ENCODE peak calls at places on chromosomes 6 and 20, in seven cellular contexts. Z, V, M, K, P, J and G are unnamed samples.

GRCh38 chr6:131807644-131808459 is at the start of gene ENPP1:
- DNase-seq in J (peak), M (peak), Z (peak), V (peak), K (no peak), P (peak), G (no peak)

GRCh38 chr20:61835301-61835700 is 230.4 kb downstream of the TAF4 start:
- DNase-seq in J (no peak), M (no peak), V (no peak), P (peak), Z (no peak), K (no peak), G (no peak)

GRCh38 chr6:22112490-22112889 is 184.3 kb downstream of the PRL start:
- DNase-seq in P (no peak), V (peak), J (no peak), Z (no peak), K (no peak), M (peak), G (no peak)

GRCh38 chr6:152635949-152636674 is 1.1 kb downstream of the SYNE1 start:
- DNase-seq in Z (no peak), K (no peak), M (peak), V (peak), P (peak), J (peak), G (no peak)

GRCh38 chr6:90497411-90497810 is 89.5 kb downstream of the MAP3K7 start:
- DNase-seq in J (no peak), M (no peak), Z (no peak), P (no peak), V (no peak), K (no peak), G (no peak)

GRCh38 chr6:90233994-90234393 is 62.6 kb downstream of the BACH2 start:
- DNase-seq in P (no peak), K (no peak), M (no peak), V (no peak), Z (peak), J (no peak), G (no peak)

GRCh38 chr6:93819189-93819588 is 399.8 kb upstream of the EPHA7 start:
- DNase-seq in P (no peak), M (peak), Z (no peak), V (peak), K (no peak), J (no peak), G (no peak)

GRCh38 chr20:51122931-51123658 is 100.2 kb upstream of the KCNG1 start:
- DNase-seq in M (no peak), V (no peak), P (no peak), K (no peak), J (no peak), Z (no peak), G (no peak)

GRCh38 chr6:52077961-52078613 is 9.3 kb downstream of the PKHD1 start:
- DNase-seq in K (no peak), Z (no peak), J (no peak), V (no peak), M (no peak), P (no peak), G (no peak)

GRCh38 chr6:67300430-67301040 is 1334.5 kb upstream of the ADGRB3 start:
- DNase-seq in M (no peak), J (no peak), K (no peak), Z (no peak), V (no peak), P (no peak), G (no peak)

GRCh38 chr20:10523438-10523837 is 88.3 kb downstream of the SLX4IP start:
- DNase-seq in K (no peak), V (no peak), M (no peak), P (no peak), Z (no peak), J (no peak), G (no peak)

GRCh38 chr6:111195656-111196055 is 108.4 kb downstream of the SLC16A10 start:
- DNase-seq in K (no peak), Z (no peak), M (no peak), V (no peak), J (no peak), P (no peak), G (no peak)

GRCh38 chr6:33976425-33977360 is 169.2 kb downstream of the GRM4 start:
- DNase-seq in V (no peak), J (no peak), P (no peak), Z (peak), M (no peak), K (no peak), G (no peak)

GRCh38 chr20:38017959-38018358 is 15.3 kb downstream of the TTI1 start:
- DNase-seq in Z (no peak), M (no peak), K (no peak), P (no peak), V (no peak), J (no peak), G (no peak)

GRCh38 chr6:30067460-30068139 is 602 bp downstream of the PPP1R11 start:
- DNase-seq in K (no peak), M (no peak), P (no peak), J (no peak), Z (no peak), V (no peak), G (no peak)

GRCh38 chr6:15980801-15981200 is 148.1 kb upstream of the MYLIP start:
- DNase-seq in P (no peak), Z (no peak), J (no peak), M (no peak), K (no peak), V (no peak), G (no peak)

GRCh38 chr20:21450572-21450971 is 53.2 kb upstream of the NKX2-4 start:
- DNase-seq in M (no peak), V (no peak), Z (no peak), K (no peak), P (no peak), J (no peak), G (no peak)

GRCh38 chr6:26269406-26270120 is 95.4 kb upstream of the BTN3A2 start:
- DNase-seq in Z (no peak), J (no peak), V (no peak), K (no peak), P (no peak), M (no peak), G (no peak)

GRCh38 chr6:92752114-92752513 is 667.2 kb downstream of the EPHA7 start:
- DNase-seq in Z (no peak), M (no peak), J (no peak), P (no peak), K (no peak), V (no peak), G (no peak)

GRCh38 chr6:11785953-11786579 is 7.5 kb upstream of the ADTRP start:
- DNase-seq in P (no peak), J (no peak), K (no peak), M (no peak), V (no peak), Z (peak), G (no peak)

GRCh38 chr20:63395723-63396122 is 34.6 kb upstream of the CHRNA4 start:
- DNase-seq in J (no peak), M (no peak), Z (no peak), K (no peak), P (no peak), V (no peak), G (no peak)

GRCh38 chr20:46558511-46558959 is 8.1 kb upstream of the OCSTAMP start:
- DNase-seq in Z (no peak), K (no peak), P (peak), M (peak), V (peak), J (no peak), G (peak)

GRCh38 chr6:3013486-3013885 is 13.8 kb downstream of the NQO2 start:
- DNase-seq in P (peak), Z (no peak), V (no peak), M (peak), J (no peak), K (no peak), G (no peak)

GRCh38 chr20:2880650-2881049 is 7.4 kb downstream of the PTPRA start:
- DNase-seq in K (no peak), M (no peak), V (no peak), J (no peak), Z (no peak), P (no peak), G (no peak)

GRCh38 chr20:8150591-8150990 is 18.5 kb downstream of the PLCB1 start:
- DNase-seq in V (peak), P (no peak), Z (no peak), K (no peak), J (no peak), M (peak), G (no peak)

GRCh38 chr20:17644451-17644850 is 37.6 kb downstream of the RRBP1 start:
- DNase-seq in V (no peak), K (no peak), M (no peak), Z (peak), P (peak), J (no peak), G (no peak)

GRCh38 chr6:51137777-51138176 is 319.1 kb downstream of the TFAP2B start:
- DNase-seq in P (no peak), J (no peak), M (no peak), K (no peak), V (no peak), Z (no peak), G (no peak)

GRCh38 chr6:138837246-138837645 is 41.4 kb downstream of the ECT2L start:
- DNase-seq in V (no peak), M (no peak), Z (no peak), J (no peak), K (no peak), P (no peak), G (no peak)

GRCh38 chr6:33430334-33430733 is 10.5 kb downstream of the SYNGAP1 start:
- DNase-seq in P (peak), Z (peak), K (no peak), J (no peak), M (no peak), V (no peak), G (no peak)

GRCh38 chr6:144008501-144009245 is 614 bp upstream of the PLAGL1 start:
- DNase-seq in V (no peak), P (no peak), K (no peak), Z (no peak), J (no peak), M (no peak), G (no peak)

GRCh38 chr6:144012534-144012933 is 4.5 kb upstream of the PLAGL1 start:
- DNase-seq in J (no peak), P (no peak), M (no peak), V (peak), K (no peak), Z (no peak), G (peak)

GRCh38 chr6:144006731-144007454 is 1.2 kb downstream of the PLAGL1 start:
- DNase-seq in K (no peak), J (peak), M (peak), P (no peak), Z (no peak), V (peak), G (peak)

GRCh38 chr6:144007455-144007778 is 642 bp downstream of the PLAGL1 start:
- DNase-seq in V (peak), K (no peak), P (no peak), M (no peak), J (no peak), Z (no peak), G (no peak)

GRCh38 chr6:144007779-144008500 is at the start of gene PLAGL1:
- DNase-seq in P (peak), K (no peak), M (peak), V (peak), J (peak), Z (peak), G (no peak)
- H3K4me3 ChIP-seq in P (peak), K (peak), M (peak), V (peak), J (peak), Z (peak), G (peak)

GRCh38 chr20:32743237-32744112 is at the start of gene COMMD7:
- DNase-seq in J (peak), M (peak), P (peak), K (no peak), V (peak), Z (peak), G (no peak)

GRCh38 chr20:32741151-32741550 is 2.1 kb downstream of the COMMD7 start:
- DNase-seq in V (no peak), P (no peak), Z (no peak), K (no peak), J (no peak), M (no peak), G (no peak)

GRCh38 chr20:32737371-32738223 is 5.7 kb downstream of the COMMD7 start:
- DNase-seq in K (no peak), V (peak), M (peak), P (no peak), J (no peak), Z (no peak), G (peak)

DNA sequence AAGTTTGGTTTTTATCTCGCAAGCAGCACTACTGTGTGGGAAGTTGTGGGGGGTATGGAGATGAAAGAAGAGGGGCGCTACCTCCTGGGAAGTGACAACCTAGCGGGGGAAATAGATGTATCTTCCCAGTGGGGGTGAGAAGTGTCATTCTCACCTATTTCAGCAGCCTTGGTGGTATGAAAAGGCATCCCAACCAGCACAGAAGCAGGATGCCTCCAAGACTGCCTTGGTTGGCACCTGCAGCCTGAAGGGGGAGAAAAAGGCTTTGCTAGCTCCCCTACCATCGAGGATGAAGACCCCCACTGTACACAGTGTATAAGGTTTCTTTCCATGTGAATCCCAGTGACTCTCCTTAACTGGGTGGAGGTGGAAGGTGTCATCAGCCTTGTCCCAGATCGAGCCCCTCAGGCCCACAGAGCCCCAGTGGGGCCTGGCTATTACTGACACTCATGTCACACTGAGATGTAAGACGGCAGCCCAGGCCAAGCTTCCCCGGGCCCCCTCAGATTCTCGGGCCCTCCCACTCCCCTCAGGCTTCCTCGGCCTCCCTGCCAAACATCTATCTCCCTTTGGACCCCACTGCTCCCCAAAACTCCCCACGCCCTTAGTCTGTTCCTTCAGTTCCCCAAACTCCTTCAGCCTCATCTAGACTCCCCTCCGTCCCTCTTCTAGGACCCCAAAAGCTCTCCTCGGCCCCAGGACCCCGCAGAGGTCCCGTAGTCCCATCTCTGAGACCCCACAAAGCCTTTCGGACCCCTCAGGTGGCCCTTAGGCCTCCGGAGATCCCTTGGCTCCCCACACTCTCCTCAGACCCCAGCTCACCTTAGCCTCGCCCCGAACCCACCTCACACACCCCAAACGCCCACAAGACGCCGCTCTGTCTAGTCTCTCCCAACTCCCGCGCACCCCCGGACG is 688 bp downstream of the COMMD7 start:
- DNase-seq in J (peak), P (no peak), K (no peak), M (no peak), V (no peak), Z (peak), G (no peak)
- TF ChIP-seq CTCF in J (no peak), P (no peak), K (no peak), M (no peak), V (no peak), Z (no peak), G (no peak)

GRCh38 chr20:44355503-44356352 is at the start of gene HNF4A:
- DNase-seq in K (no peak), V (no peak), Z (peak), M (no peak), J (no peak), P (no peak), G (no peak)
- H3K4me3 ChIP-seq in K (no peak), V (no peak), Z (peak), M (no peak), J (no peak), P (no peak), G (no peak)

GRCh38 chr20:32456869-32457421 is 98.8 kb downstream of the ASXL1 start:
- DNase-seq in V (no peak), Z (no peak), K (no peak), J (peak), M (peak), P (peak), G (no peak)
- TF ChIP-seq CTCF in V (peak), Z (peak), K (peak), J (peak), M (peak), P (peak), G (peak)

GRCh38 chr20:3980260-3981131 is 34.9 kb downstream of the RNF24 start:
- DNase-seq in K (no peak), M (peak), J (no peak), Z (no peak), V (peak), P (peak), G (peak)

GRCh38 chr20:3981132-3981452 is 34.3 kb downstream of the RNF24 start:
- DNase-seq in J (no peak), P (no peak), V (no peak), K (no peak), Z (no peak), M (no peak), G (no peak)
- H3K4me3 ChIP-seq in J (no peak), P (peak), V (no peak), K (peak), Z (no peak), M (no peak), G (no peak)

DNA sequence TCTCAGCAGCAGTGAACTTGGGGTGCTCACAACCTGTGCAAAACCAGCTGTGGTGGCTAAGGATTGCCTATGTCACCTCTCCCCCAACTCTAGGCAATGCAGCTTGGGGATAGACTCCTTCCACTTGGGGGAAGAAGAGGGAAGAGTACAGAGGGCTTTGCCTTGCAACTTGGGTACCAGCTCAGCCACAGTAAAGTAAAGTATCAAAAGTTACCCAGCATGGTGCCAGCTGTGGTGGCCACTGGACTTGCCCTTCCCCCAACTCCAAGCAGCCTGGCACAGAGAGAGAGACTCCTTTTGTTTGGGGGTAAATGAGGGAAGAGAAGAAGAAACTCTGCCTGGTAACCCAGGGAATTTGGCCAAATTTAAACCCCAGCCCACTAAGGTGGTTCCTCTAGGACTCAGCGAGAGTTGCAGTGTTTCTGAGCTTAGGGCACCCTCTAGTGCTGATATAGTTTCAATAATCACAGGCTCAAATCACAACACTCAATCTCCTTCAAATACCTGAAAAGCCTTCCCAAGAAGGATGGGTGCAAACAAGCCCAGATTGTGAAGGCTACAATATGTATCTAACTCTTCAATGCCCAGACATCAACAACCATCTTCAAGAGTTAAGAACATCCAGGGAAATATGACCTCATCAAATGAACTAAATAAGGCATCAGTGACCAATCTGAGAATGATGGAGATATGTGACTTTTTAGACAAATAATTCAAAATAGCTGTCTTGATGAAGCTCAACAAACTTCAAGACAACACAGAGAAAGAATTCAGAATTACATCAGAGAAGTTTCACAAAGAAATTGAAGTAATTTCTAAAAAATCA is 7.6 kb upstream of the DEFB129 start:
- DNase-seq in P (no peak), V (peak), J (no peak), M (peak), Z (no peak), K (no peak), G (no peak)
- TF ChIP-seq CTCF in P (peak), V (peak), J (no peak), M (peak), Z (no peak), K (no peak), G (peak)